ENCODE peak calls at places on chromosomes 6 and 20, in six cellular contexts. H is uterus; C is sigmoid colon; Z is CD4-positive, alpha-beta memory T cell; X is left ventricle myocardium inferior; O is pancreas. V is an unnamed sample. For H3K4me1, the result is how much of the 10 kb centered on the place peaks cover.

GRCh38 chr20:51767867-51768758 is at the start of gene ATP9A:
- DNase-seq in Z (no peak), X (peak), C (peak), H (peak), O (peak), V (no peak)

GRCh38 chr6:69665437-69665836 is 131.4 kb downstream of the LMBRD1 start:
- DNase-seq in H (no peak), C (no peak), O (no peak), X (no peak), Z (no peak), V (no peak)

GRCh38 chr20:39795401-39796272 is 833.5 kb downstream of the DHX35 start:
- DNase-seq in O (no peak), H (peak), X (no peak), Z (no peak), C (no peak), V (no peak)

GRCh38 chr6:34053721-34054120 is 92.2 kb downstream of the GRM4 start:
- DNase-seq in O (no peak), C (no peak), H (no peak), Z (no peak), X (no peak), V (no peak)

GRCh38 chr20:33896509-33896908 is 85.4 kb downstream of the CHMP4B start:
- DNase-seq in C (no peak), O (no peak), H (no peak), X (no peak), Z (no peak), V (no peak)

GRCh38 chr6:14360565-14360964 is 243.0 kb downstream of the CD83 start:
- DNase-seq in C (no peak), Z (no peak), O (no peak), X (peak), H (no peak), V (no peak)

GRCh38 chr6:142773324-142773723 is 171.7 kb downstream of the HIVEP2 start:
- DNase-seq in X (no peak), H (no peak), C (no peak), O (no peak), Z (no peak), V (no peak)

GRCh38 chr6:47308223-47308567 is 1.5 kb downstream of the TNFRSF21 start:
- DNase-seq in Z (no peak), H (no peak), O (no peak), C (no peak), X (no peak), V (no peak)

GRCh38 chr6:131652472-131652871 is 15.4 kb downstream of the ENPP3 start:
- DNase-seq in O (no peak), C (no peak), Z (no peak), H (no peak), X (no peak), V (no peak)

GRCh38 chr20:20214757-20215275 is 153.1 kb upstream of the INSM1 start:
- DNase-seq in C (no peak), X (no peak), Z (no peak), O (no peak), H (no peak), V (no peak)

GRCh38 chr20:34575756-34576155 is 17.2 kb downstream of the MAP1LC3A start:
- DNase-seq in C (no peak), Z (no peak), H (no peak), X (no peak), O (no peak), V (no peak)

GRCh38 chr20:7496394-7497111 is 443.7 kb downstream of the HAO1 start:
- DNase-seq in Z (no peak), H (no peak), O (no peak), X (no peak), C (no peak), V (no peak)

GRCh38 chr6:147970970-147971369 is 371.7 kb upstream of the SASH1 start:
- DNase-seq in C (no peak), O (no peak), Z (no peak), X (no peak), H (no peak), V (no peak)

GRCh38 chr6:72412709-72413044 is 209.2 kb upstream of the KCNQ5 start:
- DNase-seq in Z (no peak), H (no peak), C (no peak), X (no peak), O (no peak), V (no peak)

GRCh38 chr6:136592930-136593673 is 42.9 kb upstream of the MAP7 start:
- DNase-seq in Z (no peak), X (no peak), O (no peak), C (no peak), H (no peak), V (no peak)

DNA sequence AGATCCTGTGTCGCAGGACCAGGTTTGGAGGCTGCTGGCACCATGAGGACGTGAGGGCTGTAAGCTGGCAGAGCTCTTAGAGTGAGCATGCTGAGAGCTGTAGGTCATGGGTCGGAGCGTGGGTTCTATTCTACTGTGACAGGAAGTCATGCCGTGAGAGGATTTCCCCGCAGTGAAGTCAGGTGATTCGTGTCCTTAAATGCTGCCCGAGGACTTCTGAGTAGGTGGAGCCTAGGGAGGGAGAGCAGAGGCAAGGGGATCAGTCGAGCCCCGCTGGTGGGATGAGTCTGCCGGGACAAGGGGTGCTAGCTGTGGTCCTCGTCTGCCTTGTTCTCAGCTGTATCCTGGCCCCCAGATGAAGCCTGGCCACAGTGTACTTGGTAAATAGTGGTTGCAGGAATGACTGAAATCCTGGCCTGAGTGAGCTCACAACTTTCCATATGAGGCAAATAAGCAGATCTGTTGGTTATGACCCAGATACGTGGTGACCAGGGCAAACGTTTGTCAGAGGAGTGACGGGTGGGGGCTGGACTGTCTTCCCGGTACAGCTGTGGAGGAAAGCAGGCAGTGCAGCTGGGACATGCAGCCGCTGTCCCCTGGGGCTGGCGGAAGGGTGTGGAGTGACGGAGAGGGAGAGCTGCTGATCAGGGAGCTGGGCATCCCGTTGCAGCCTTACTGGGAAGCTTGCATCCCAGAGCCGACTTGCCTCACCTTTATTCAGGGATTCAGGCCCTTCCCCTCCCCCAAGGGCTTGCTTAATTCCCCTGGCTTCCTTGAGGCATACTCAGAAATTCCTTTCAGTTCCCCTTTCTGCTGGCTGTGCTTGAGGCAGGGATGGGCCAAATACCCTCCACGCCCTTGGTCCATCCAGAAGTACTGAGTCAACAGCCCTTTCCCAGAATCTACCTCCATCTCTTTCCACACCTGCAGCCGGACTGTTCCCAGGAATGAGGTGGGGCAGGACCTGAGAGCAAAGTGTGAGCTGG is 250.9 kb upstream of the RREB1 start:
- DNase-seq in C (peak), O (no peak), Z (peak), X (peak), H (no peak), V (no peak)
- H3K4me3 ChIP-seq in C (no peak), O (no peak), Z (no peak), X (peak), H (no peak), V (no peak)

GRCh38 chr6:52546678-52547077 is 30.2 kb downstream of the TRAM2 start:
- DNase-seq in X (no peak), C (no peak), Z (no peak), O (no peak), H (no peak), V (no peak)
- H3K4me1 ChIP-seq in X (half or more), C (under half), Z (under half), O (under half), H (under half), V (half or more)

DNA sequence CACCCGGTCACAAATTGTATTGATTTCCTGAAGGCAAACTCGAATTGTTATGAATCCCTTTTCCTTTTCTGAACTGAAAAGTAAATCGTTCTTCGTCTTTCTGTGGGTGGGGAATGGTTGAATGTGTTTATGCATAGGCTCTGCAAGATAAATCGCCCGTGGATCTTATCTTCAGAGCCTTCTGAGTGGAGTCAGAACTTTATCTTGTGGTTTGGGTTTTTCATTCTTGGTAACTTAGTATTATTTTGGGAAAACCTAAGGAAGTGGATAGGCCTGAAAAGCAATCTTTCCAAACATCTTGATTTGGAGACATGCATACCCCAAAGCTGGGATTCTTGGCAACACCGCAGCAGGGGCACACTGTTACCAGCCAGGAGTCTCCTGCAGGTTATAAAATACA is 122.4 kb downstream of the MAP3K7 start:
- DNase-seq in C (no peak), Z (no peak), X (no peak), H (no peak), O (no peak), V (no peak)
- H3K4me3 ChIP-seq in C (no peak), Z (no peak), X (no peak), H (no peak), O (no peak), V (no peak)

GRCh38 chr6:144343736-144344428 is 58.7 kb downstream of the UTRN start:
- DNase-seq in X (no peak), C (no peak), O (no peak), H (no peak), Z (peak), V (no peak)
- H3K4me1 ChIP-seq in X (half or more), C (under half), O (under half), H (under half), Z (half or more), V (under half)

DNA sequence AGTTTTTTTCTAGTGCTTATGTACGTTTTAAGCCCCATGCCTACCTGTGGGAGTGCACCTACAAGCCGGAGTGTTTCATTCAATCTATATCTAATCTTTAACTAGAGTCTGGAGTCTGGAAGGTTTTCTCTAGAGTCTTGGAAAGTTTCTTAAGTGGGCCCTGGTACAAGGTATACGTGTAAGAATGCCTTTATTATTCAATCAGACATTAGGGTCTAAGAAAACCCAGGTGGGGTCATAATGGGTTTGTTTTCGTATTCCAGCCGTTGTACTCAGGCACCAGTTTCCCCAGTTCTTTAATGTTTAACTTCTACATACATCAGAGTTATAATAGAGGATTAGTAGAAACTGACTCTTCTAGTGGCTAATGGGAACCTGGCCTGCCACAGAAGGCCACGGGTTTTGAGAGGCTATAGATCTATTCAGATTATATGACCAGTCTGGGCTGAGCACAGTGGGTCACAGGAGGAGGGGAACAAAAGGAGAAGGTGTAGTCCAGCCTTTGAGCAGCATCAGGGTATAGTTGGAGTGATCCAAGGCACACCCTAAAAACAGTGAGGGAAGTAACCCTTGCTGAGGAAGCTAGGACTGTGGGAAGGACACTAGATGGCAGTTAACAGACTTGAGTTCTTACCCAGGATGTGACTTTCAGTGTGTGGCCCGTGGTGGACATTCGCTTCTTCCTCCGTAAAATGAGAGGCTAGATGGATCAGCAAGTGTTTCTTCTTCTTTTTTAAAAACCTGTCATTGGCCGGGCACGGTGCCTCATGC is 15.5 kb downstream of the FAM83B start:
- DNase-seq in Z (no peak), H (no peak), C (no peak), O (no peak), X (no peak), V (no peak)
- H3K4me3 ChIP-seq in Z (no peak), H (no peak), C (no peak), O (no peak), X (no peak), V (no peak)

GRCh38 chr6:167930300-167930699 is 67.2 kb upstream of the KIF25 start:
- DNase-seq in H (no peak), O (no peak), C (no peak), X (no peak), Z (no peak), V (no peak)

GRCh38 chr6:167933847-167934246 is 63.6 kb upstream of the KIF25 start:
- DNase-seq in Z (no peak), X (no peak), H (no peak), C (no peak), O (no peak), V (no peak)

GRCh38 chr6:167934426-167934864 is 63.0 kb upstream of the KIF25 start:
- DNase-seq in C (no peak), O (no peak), X (no peak), H (no peak), Z (no peak), V (no peak)

GRCh38 chr6:167933290-167933689 is 64.2 kb upstream of the KIF25 start:
- DNase-seq in X (no peak), C (no peak), H (no peak), O (no peak), Z (no peak), V (no peak)

DNA sequence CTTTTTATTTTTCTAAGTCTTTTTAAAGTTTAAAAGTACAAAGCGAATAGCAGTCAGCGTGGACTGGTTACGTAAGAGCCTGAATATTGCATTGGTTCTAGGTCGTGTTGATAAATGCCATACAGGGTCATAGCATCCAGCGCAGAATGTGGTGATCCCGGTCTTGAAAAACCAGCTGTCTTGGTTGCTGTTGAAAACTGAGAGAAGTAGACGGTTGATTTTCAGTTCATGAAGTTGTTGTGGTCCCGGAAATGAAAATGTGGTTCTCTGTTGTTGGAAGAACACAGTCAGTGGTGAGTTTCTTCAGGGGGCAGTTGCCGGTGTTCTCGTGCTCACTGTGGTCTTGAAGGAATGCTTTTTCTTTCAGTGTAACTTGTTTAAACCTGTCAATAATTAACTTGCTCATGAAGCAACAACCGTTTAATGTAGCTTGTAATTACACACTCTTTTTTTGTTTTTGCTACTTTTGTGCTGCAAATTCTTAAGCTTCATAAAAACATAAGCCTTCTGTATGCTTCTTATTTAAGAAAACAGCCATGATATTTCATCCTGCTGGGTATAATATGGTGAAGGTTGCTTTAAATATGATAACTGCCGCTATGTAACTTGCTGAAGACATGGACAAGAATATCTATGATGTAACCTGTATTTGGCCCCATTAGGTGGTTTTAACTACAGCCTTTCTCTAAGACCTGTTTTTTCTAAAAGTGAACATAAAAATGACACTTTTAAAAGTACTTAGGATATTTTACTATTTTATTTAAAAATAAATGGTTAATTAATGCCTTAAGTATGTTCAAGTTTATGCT is 64.8 kb upstream of the KIF25 start:
- DNase-seq in O (no peak), C (no peak), X (no peak), Z (no peak), H (no peak), V (no peak)
- H3K4me1 ChIP-seq in O (under half), C (under half), X (under half), Z (under half), H (under half), V (under half)

DNA sequence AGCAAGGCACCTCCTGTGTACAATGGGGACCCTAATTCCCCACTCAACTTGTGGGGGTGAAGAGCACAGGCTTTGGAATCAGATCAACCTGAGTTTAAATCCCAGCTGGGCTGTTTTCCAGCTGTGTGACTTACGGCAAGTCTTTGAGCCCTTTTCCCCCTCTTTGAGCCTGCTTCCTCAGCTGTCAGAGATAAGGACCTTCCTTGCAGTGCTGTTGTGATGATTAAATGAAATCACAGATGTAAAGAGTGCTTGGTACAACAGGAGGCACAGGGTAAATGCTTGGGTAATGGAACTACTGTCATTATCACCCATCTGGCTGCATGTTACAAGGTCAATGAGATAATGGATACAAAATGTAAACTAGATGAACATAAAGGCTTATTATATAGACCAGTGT is 3.2 kb downstream of the SNX21 start:
- DNase-seq in Z (no peak), H (no peak), O (no peak), X (no peak), C (no peak), V (no peak)
- H3K4me3 ChIP-seq in Z (no peak), H (no peak), O (no peak), X (peak), C (no peak), V (no peak)

GRCh38 chr6:41171908-41172307 is 9.0 kb upstream of the TREM2 start:
- DNase-seq in X (no peak), Z (no peak), C (no peak), H (no peak), O (no peak), V (peak)
- H3K4me1 ChIP-seq in X (under half), Z (under half), C (under half), H (under half), O (under half), V (under half)